ENCODE peak calls at places on chromosome 7, in seven cellular contexts. Y, D, W, V, Q, F and T are unnamed samples.

GRCh38 chr7:142838461-142839213 is 16.2 kb upstream of the EPHB6 start:
- DNase-seq in Y (no peak), D (no peak), W (no peak), V (no peak), Q (peak; percentile 24), F (no peak), T (peak; percentile 28)

GRCh38 chr7:112757337-112757736 is 32.9 kb downstream of the TMEM168 start:
- DNase-seq in Y (no peak), D (no peak), W (no peak), V (no peak), Q (no peak), F (no peak), T (no peak)

GRCh38 chr7:117021960-117022359 is 68.7 kb downstream of the ST7 start:
- DNase-seq in Y (no peak), D (no peak), W (no peak), V (no peak), Q (no peak), F (no peak), T (no peak)

GRCh38 chr7:2911466-2911865 is 67.4 kb upstream of the GNA12 start:
- DNase-seq in Y (no peak), D (no peak), W (no peak), V (no peak), Q (no peak), F (no peak), T (no peak)

GRCh38 chr7:2601065-2601464 is 30.7 kb upstream of the TTYH3 start:
- DNase-seq in Y (no peak), D (no peak), W (no peak), V (no peak), Q (no peak), F (no peak), T (no peak)

GRCh38 chr7:44603208-44603607 is 3.2 kb upstream of the OGDH start:
- DNase-seq in Y (no peak), D (no peak), W (no peak), V (no peak), Q (no peak), F (no peak), T (no peak)

GRCh38 chr7:50214141-50214670 is 90.3 kb upstream of the IKZF1 start:
- DNase-seq in Y (no peak), D (no peak), W (no peak), V (no peak), Q (no peak), F (no peak), T (no peak)

GRCh38 chr7:111752022-111752582 is 189.8 kb upstream of the IMMP2L start:
- DNase-seq in Y (peak; percentile 25), D (peak; percentile 74), W (peak; percentile 72), V (peak; percentile 36), Q (peak; percentile 39), F (peak; percentile 60), T (peak; percentile 71)

GRCh38 chr7:7628476-7628875 is 12.1 kb upstream of the UMAD1 start:
- DNase-seq in Y (no peak), D (no peak), W (no peak), V (no peak), Q (no peak), F (no peak), T (no peak)

GRCh38 chr7:28258240-28258639 is 77.6 kb upstream of the JAZF1 start:
- DNase-seq in Y (no peak), D (no peak), W (no peak), V (no peak), Q (no peak), F (no peak), T (no peak)

GRCh38 chr7:145183069-145183468 is 347.2 kb upstream of the TPK1 start:
- DNase-seq in Y (no peak), D (no peak), W (no peak), V (no peak), Q (no peak), F (no peak), T (peak; percentile 4)

GRCh38 chr7:47653550-47654351 is 71.8 kb upstream of the TNS3 start:
- DNase-seq in Y (no peak), D (no peak), W (peak; percentile 84), V (no peak), Q (peak; percentile 54), F (peak; percentile 71), T (no peak)

GRCh38 chr7:118492466-118492865 is 268.0 kb downstream of the ANKRD7 start:
- DNase-seq in Y (no peak), D (no peak), W (no peak), V (no peak), Q (no peak), F (no peak), T (no peak)

GRCh38 chr7:122528879-122529481 is 169.9 kb downstream of the RNF133 start:
- DNase-seq in Y (peak; percentile 11), D (no peak), W (peak; percentile 73), V (peak; percentile 39), Q (peak; percentile 49), F (peak; percentile 44), T (peak; percentile 75)

GRCh38 chr7:149000961-149001360 is 27.3 kb downstream of the PDIA4 start:
- DNase-seq in Y (no peak), D (no peak), W (no peak), V (no peak), Q (no peak), F (no peak), T (no peak)

GRCh38 chr7:32043688-32044087 is 26.5 kb downstream of the PDE1C start:
- DNase-seq in Y (no peak), D (no peak), W (no peak), V (no peak), Q (peak; percentile 33), F (peak; percentile 83), T (no peak)